ENCODE peak calls at places on chromosomes 5 and 9, in nine cellular contexts. One of them, this sample, is unnamed.

GRCh38 chr5:86896916-86897315 is 279.2 kb downstream of the COX7C start:
- DNase-seq in PC-9: no peak
- DNase-seq in prostate gland: no peak
- DNase-seq in stomach: no peak
- DNase-seq in H9: no peak
- DNase-seq in right cardiac atrium: no peak
- DNase-seq in substantia nigra: no peak
- DNase-seq in A549: no peak
- DNase-seq in caudate nucleus: no peak
- DNase-seq in this sample: no peak

GRCh38 chr9:137665697-137666504 is 47.1 kb downstream of the EHMT1 start:
- DNase-seq in H9: peak
- DNase-seq in substantia nigra: peak
- DNase-seq in A549: no peak
- DNase-seq in stomach: no peak
- DNase-seq in PC-9: no peak
- DNase-seq in right cardiac atrium: no peak
- DNase-seq in prostate gland: no peak
- DNase-seq in caudate nucleus: peak
- DNase-seq in this sample: no peak

GRCh38 chr9:3672399-3672798 is 146.6 kb upstream of the RFX3 start:
- DNase-seq in H9: no peak
- DNase-seq in PC-9: no peak
- DNase-seq in A549: no peak
- DNase-seq in caudate nucleus: no peak
- DNase-seq in prostate gland: no peak
- DNase-seq in substantia nigra: no peak
- DNase-seq in right cardiac atrium: no peak
- DNase-seq in stomach: no peak
- DNase-seq in this sample: no peak

GRCh38 chr5:38871790-38872551 is 26.2 kb downstream of the OSMR start:
- DNase-seq in stomach: no peak
- DNase-seq in right cardiac atrium: no peak
- DNase-seq in substantia nigra: no peak
- DNase-seq in caudate nucleus: no peak
- DNase-seq in PC-9: peak
- DNase-seq in prostate gland: no peak
- DNase-seq in A549: peak
- DNase-seq in H9: no peak
- DNase-seq in this sample: peak

GRCh38 chr9:96038271-96038670 is 162.8 kb downstream of the ERCC6L2 start:
- DNase-seq in right cardiac atrium: no peak
- DNase-seq in prostate gland: no peak
- DNase-seq in stomach: no peak
- DNase-seq in PC-9: no peak
- DNase-seq in caudate nucleus: no peak
- DNase-seq in H9: no peak
- DNase-seq in substantia nigra: no peak
- DNase-seq in A549: no peak
- DNase-seq in this sample: no peak

GRCh38 chr9:4146293-4146692 is 153.6 kb downstream of the GLIS3 start:
- DNase-seq in stomach: no peak
- DNase-seq in substantia nigra: no peak
- DNase-seq in A549: no peak
- DNase-seq in right cardiac atrium: no peak
- DNase-seq in caudate nucleus: no peak
- DNase-seq in prostate gland: no peak
- DNase-seq in PC-9: no peak
- DNase-seq in H9: no peak
- DNase-seq in this sample: no peak

GRCh38 chr9:119009253-119009652 is 360.0 kb downstream of the BRINP1 start:
- DNase-seq in A549: peak
- DNase-seq in substantia nigra: no peak
- DNase-seq in PC-9: peak
- DNase-seq in caudate nucleus: peak
- DNase-seq in right cardiac atrium: no peak
- DNase-seq in prostate gland: no peak
- DNase-seq in stomach: no peak
- DNase-seq in H9: no peak
- DNase-seq in this sample: peak

GRCh38 chr5:92944903-92945629 is 636.0 kb downstream of the NR2F1-AS1 start:
- DNase-seq in PC-9: no peak
- DNase-seq in substantia nigra: no peak
- DNase-seq in H9: no peak
- DNase-seq in prostate gland: no peak
- DNase-seq in caudate nucleus: no peak
- DNase-seq in A549: peak
- DNase-seq in right cardiac atrium: no peak
- DNase-seq in stomach: no peak
- DNase-seq in this sample: no peak

GRCh38 chr5:44875661-44876250 is 67.0 kb downstream of the MRPS30 start:
- DNase-seq in stomach: no peak
- DNase-seq in A549: peak
- DNase-seq in PC-9: peak
- DNase-seq in caudate nucleus: no peak
- DNase-seq in substantia nigra: no peak
- DNase-seq in H9: no peak
- DNase-seq in right cardiac atrium: no peak
- DNase-seq in prostate gland: no peak
- DNase-seq in this sample: peak

GRCh38 chr5:67413749-67414148 is 217.2 kb upstream of the CD180 start:
- DNase-seq in right cardiac atrium: no peak
- DNase-seq in PC-9: no peak
- DNase-seq in A549: no peak
- DNase-seq in substantia nigra: no peak
- DNase-seq in prostate gland: no peak
- DNase-seq in caudate nucleus: no peak
- DNase-seq in stomach: no peak
- DNase-seq in H9: no peak
- DNase-seq in this sample: no peak

GRCh38 chr5:131279209-131279608 is 15.4 kb downstream of the CDC42SE2 start:
- DNase-seq in caudate nucleus: no peak
- DNase-seq in right cardiac atrium: no peak
- DNase-seq in H9: no peak
- DNase-seq in stomach: no peak
- DNase-seq in A549: no peak
- DNase-seq in PC-9: no peak
- DNase-seq in prostate gland: no peak
- DNase-seq in substantia nigra: no peak
- DNase-seq in this sample: no peak

GRCh38 chr5:75337366-75338021 is 474 bp downstream of the HMGCR start:
- DNase-seq in A549: peak
- DNase-seq in PC-9: peak
- DNase-seq in right cardiac atrium: no peak
- DNase-seq in caudate nucleus: peak
- DNase-seq in H9: no peak
- DNase-seq in stomach: peak
- DNase-seq in prostate gland: peak
- DNase-seq in substantia nigra: no peak
- DNase-seq in this sample: no peak

DNA sequence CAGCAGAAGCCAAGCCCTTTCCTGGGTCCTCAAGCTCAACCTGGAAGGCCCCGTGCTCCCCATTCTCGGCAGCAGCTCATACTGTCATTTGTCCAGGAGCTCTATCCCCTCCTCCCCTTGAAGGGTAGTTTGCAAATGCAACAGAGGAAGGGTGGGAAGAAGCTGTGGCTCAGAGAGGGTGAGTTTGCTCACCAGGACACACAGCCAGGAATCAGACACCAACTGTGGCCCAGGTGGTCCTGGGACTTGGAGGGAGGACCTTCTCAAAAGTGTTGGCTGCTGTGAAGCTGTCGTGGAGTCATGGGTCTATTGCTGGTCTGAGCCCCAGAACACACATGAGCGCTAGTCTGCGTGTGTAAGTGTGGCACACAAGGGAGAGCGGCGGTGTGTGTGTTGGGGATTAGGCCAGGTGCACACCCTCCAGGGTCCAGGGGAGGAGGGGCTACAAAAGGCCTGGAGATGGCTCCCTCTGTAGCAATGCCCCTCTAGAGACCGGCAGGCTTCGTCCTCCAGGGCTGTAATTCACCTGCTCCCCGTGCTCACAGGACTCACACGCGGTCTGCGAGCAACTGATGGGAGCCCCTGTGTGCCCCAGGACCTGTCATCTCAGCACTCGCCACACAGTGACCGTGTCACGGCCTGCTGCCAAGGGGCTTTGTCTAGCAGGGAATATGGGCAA is 8.2 kb upstream of the RPS14 start:
- DNase-seq in A549: no peak
- DNase-seq in PC-9: no peak
- DNase-seq in right cardiac atrium: no peak
- DNase-seq in caudate nucleus: no peak
- DNase-seq in prostate gland: no peak
- DNase-seq in stomach: no peak
- DNase-seq in H9: no peak
- DNase-seq in substantia nigra: no peak
- DNase-seq in this sample: no peak
- H3K27ac ChIP-seq in A549: peak
- H3K27ac ChIP-seq in PC-9: no peak
- H3K27ac ChIP-seq in right cardiac atrium: no peak
- H3K27ac ChIP-seq in caudate nucleus: no peak
- H3K27ac ChIP-seq in prostate gland: no peak
- H3K27ac ChIP-seq in stomach: no peak
- H3K27ac ChIP-seq in H9: no peak
- H3K27ac ChIP-seq in substantia nigra: no peak
- H3K27ac ChIP-seq in this sample: no peak

GRCh38 chr5:132419517-132420468 is 50.3 kb downstream of the SLC22A5 start:
- DNase-seq in H9: peak
- DNase-seq in right cardiac atrium: peak
- DNase-seq in caudate nucleus: peak
- DNase-seq in substantia nigra: peak
- DNase-seq in A549: peak
- DNase-seq in stomach: peak
- DNase-seq in prostate gland: peak
- DNase-seq in PC-9: peak
- DNase-seq in this sample: no peak
- H3K27ac ChIP-seq in H9: no peak
- H3K27ac ChIP-seq in right cardiac atrium: peak
- H3K27ac ChIP-seq in caudate nucleus: peak
- H3K27ac ChIP-seq in substantia nigra: peak
- H3K27ac ChIP-seq in A549: peak
- H3K27ac ChIP-seq in stomach: peak
- H3K27ac ChIP-seq in prostate gland: peak
- H3K27ac ChIP-seq in PC-9: no peak
- H3K27ac ChIP-seq in this sample: no peak

GRCh38 chr9:97045300-97045699 is 6.4 kb upstream of the CTSV start:
- DNase-seq in caudate nucleus: no peak
- DNase-seq in H9: no peak
- DNase-seq in stomach: no peak
- DNase-seq in A549: no peak
- DNase-seq in right cardiac atrium: no peak
- DNase-seq in PC-9: no peak
- DNase-seq in prostate gland: no peak
- DNase-seq in substantia nigra: no peak
- DNase-seq in this sample: no peak

GRCh38 chr9:97041898-97042297 is 3.0 kb upstream of the CTSV start:
- DNase-seq in PC-9: peak
- DNase-seq in stomach: no peak
- DNase-seq in substantia nigra: no peak
- DNase-seq in right cardiac atrium: no peak
- DNase-seq in A549: no peak
- DNase-seq in caudate nucleus: no peak
- DNase-seq in H9: no peak
- DNase-seq in prostate gland: no peak
- DNase-seq in this sample: peak

GRCh38 chr9:97046228-97046627 is 7.3 kb upstream of the CTSV start:
- DNase-seq in PC-9: peak
- DNase-seq in prostate gland: peak
- DNase-seq in caudate nucleus: no peak
- DNase-seq in substantia nigra: no peak
- DNase-seq in H9: peak
- DNase-seq in A549: peak
- DNase-seq in right cardiac atrium: no peak
- DNase-seq in stomach: peak
- DNase-seq in this sample: peak
- H3K27ac ChIP-seq in PC-9: peak
- H3K27ac ChIP-seq in prostate gland: no peak
- H3K27ac ChIP-seq in caudate nucleus: no peak
- H3K27ac ChIP-seq in substantia nigra: no peak
- H3K27ac ChIP-seq in H9: no peak
- H3K27ac ChIP-seq in A549: peak
- H3K27ac ChIP-seq in right cardiac atrium: no peak
- H3K27ac ChIP-seq in stomach: no peak
- H3K27ac ChIP-seq in this sample: peak

GRCh38 chr9:112175796-112176315 is 759 bp upstream of the SUSD1 start:
- DNase-seq in right cardiac atrium: no peak
- DNase-seq in prostate gland: no peak
- DNase-seq in H9: no peak
- DNase-seq in A549: peak
- DNase-seq in caudate nucleus: no peak
- DNase-seq in stomach: no peak
- DNase-seq in PC-9: no peak
- DNase-seq in substantia nigra: no peak
- DNase-seq in this sample: no peak

GRCh38 chr9:112173489-112174222 is 1.4 kb downstream of the SUSD1 start:
- DNase-seq in substantia nigra: no peak
- DNase-seq in PC-9: no peak
- DNase-seq in right cardiac atrium: no peak
- DNase-seq in H9: no peak
- DNase-seq in A549: no peak
- DNase-seq in stomach: no peak
- DNase-seq in prostate gland: no peak
- DNase-seq in caudate nucleus: no peak
- DNase-seq in this sample: no peak

GRCh38 chr9:112176410-112177010 is 1.4 kb upstream of the SUSD1 start:
- DNase-seq in PC-9: no peak
- DNase-seq in prostate gland: no peak
- DNase-seq in A549: peak
- DNase-seq in substantia nigra: no peak
- DNase-seq in stomach: no peak
- DNase-seq in right cardiac atrium: no peak
- DNase-seq in caudate nucleus: no peak
- DNase-seq in H9: no peak
- DNase-seq in this sample: no peak

GRCh38 chr9:112174965-112175795 is at the start of gene SUSD1:
- DNase-seq in H9: peak
- DNase-seq in substantia nigra: no peak
- DNase-seq in right cardiac atrium: peak
- DNase-seq in prostate gland: no peak
- DNase-seq in PC-9: peak
- DNase-seq in caudate nucleus: no peak
- DNase-seq in stomach: peak
- DNase-seq in A549: peak
- DNase-seq in this sample: no peak

DNA sequence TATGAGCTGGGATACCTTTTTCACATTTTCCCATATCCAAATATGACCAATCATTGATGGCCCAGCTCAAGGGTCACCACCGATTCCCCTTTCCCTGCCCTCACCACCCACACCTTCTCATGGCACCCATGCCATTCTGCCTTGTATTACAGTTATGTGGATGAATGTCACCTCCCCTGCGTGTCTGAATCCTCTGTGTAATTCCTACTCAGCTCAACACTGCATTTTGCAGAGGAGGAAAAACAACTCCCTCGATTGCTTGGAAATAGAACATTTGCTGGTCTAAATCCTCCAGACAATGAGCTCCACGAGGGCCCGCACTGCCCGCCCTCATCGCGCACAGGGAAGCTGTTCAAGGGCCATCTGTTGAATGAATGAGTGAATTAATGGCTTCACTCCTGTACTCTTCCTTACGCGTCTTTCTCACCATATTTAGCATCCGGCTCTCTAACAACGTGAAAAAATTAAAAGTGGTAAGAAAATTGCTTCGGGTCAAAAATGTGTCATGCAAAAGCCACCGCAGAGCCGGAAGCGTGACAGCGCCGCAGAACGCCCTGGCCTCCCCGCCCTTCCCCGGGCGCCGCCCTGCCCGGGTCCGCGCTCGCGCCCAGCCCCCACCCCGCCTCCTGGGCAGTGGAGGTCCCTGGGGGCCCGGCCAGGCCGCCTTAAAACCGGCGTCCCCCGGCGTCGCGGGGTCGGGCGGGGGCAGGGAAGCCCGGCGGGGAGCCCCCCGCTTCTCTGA is 703 bp downstream of the SUSD1 start:
- DNase-seq in PC-9: peak
- DNase-seq in H9: no peak
- DNase-seq in A549: peak
- DNase-seq in caudate nucleus: no peak
- DNase-seq in prostate gland: peak
- DNase-seq in stomach: peak
- DNase-seq in substantia nigra: no peak
- DNase-seq in right cardiac atrium: peak
- DNase-seq in this sample: no peak
- H3K27ac ChIP-seq in PC-9: peak
- H3K27ac ChIP-seq in H9: no peak
- H3K27ac ChIP-seq in A549: peak
- H3K27ac ChIP-seq in caudate nucleus: no peak
- H3K27ac ChIP-seq in prostate gland: peak
- H3K27ac ChIP-seq in stomach: peak
- H3K27ac ChIP-seq in substantia nigra: no peak
- H3K27ac ChIP-seq in right cardiac atrium: peak
- H3K27ac ChIP-seq in this sample: peak

This sample was measured in epithelial cell of prostate.